ENCODE peak calls at places on chromosome 3, in five cellular contexts. E is BJ, B is foreskin fibroblast, N is epithelial cell of esophagus, U is AG10803. M is an unnamed sample.

GRCh38 chr3:127419140-127419539 is 131.3 kb upstream of the PRR20G start:
- DNase-seq in E (no peak), N (no peak), B (no peak), U (no peak), M (no peak)

GRCh38 chr3:172256101-172256687 is 192.1 kb downstream of the GHSR start:
- DNase-seq in U (peak), N (no peak), E (no peak), B (peak), M (peak)

GRCh38 chr3:36166477-36166876 is 213.8 kb upstream of the STAC start:
- DNase-seq in E (peak), N (peak), U (peak), B (peak), M (peak)

GRCh38 chr3:146148468-146148931 is 12.5 kb downstream of the PLOD2 start:
- DNase-seq in N (no peak), E (no peak), B (peak), U (peak), M (no peak)

GRCh38 chr3:14555835-14556234 is 15.7 kb upstream of the GRIP2 start:
- DNase-seq in B (no peak), E (no peak), N (peak), U (no peak), M (no peak)

GRCh38 chr3:142941373-142942123 is 21.9 kb downstream of the PAQR9 start:
- DNase-seq in E (no peak), N (no peak), U (no peak), B (no peak), M (no peak)

GRCh38 chr3:120642368-120642948 is 39.6 kb downstream of the HGD start:
- DNase-seq in E (no peak), U (peak), B (peak), N (no peak), M (peak)

GRCh38 chr3:54262541-54262940 is 140.2 kb downstream of the CACNA2D3 start:
- DNase-seq in B (no peak), N (no peak), E (no peak), U (no peak), M (no peak)

GRCh38 chr3:94285874-94286273 is 223.0 kb downstream of the NSUN3 start:
- DNase-seq in E (no peak), U (peak), B (no peak), N (peak), M (peak)

GRCh38 chr3:154184582-154184981 is 63.4 kb downstream of the ARHGEF26 start:
- DNase-seq in N (no peak), U (no peak), B (no peak), E (no peak), M (no peak)

GRCh38 chr3:50600841-50601591 is 10.6 kb downstream of the CISH start:
- DNase-seq in U (peak), E (peak), B (peak), N (peak), M (peak)

GRCh38 chr3:42402394-42403100 is 7.9 kb downstream of the LYZL4 start:
- DNase-seq in U (no peak), B (no peak), E (no peak), N (no peak), M (peak)

GRCh38 chr3:107740992-107741896 is 218.5 kb downstream of the BBX start:
- DNase-seq in N (peak), B (peak), U (peak), E (no peak), M (peak)

GRCh38 chr3:42130007-42130328 is 38.8 kb downstream of the TRAK1 start:
- DNase-seq in U (no peak), E (no peak), N (no peak), B (no peak), M (no peak)

GRCh38 chr3:115912372-115912771 is 289.1 kb downstream of the GAP43 start:
- DNase-seq in E (no peak), B (peak), U (peak), N (no peak), M (no peak)

GRCh38 chr3:128503164-128503651 is 10.2 kb upstream of the GATA2 start:
- DNase-seq in U (no peak), E (no peak), N (peak), B (peak), M (no peak)

GRCh38 chr3:1506090-1506489 is 413.3 kb downstream of the CNTN6 start:
- DNase-seq in B (no peak), N (peak), E (no peak), U (no peak), M (no peak)

GRCh38 chr3:145716519-145716918 is 444.5 kb downstream of the PLOD2 start:
- DNase-seq in U (peak), N (no peak), B (peak), E (no peak), M (no peak)

GRCh38 chr3:123605789-123606234 is 21.0 kb upstream of the HACD2 start:
- DNase-seq in U (peak), E (no peak), B (no peak), N (peak), M (no peak)

GRCh38 chr3:39067286-39067685 is 15.5 kb downstream of the WDR48 start:
- DNase-seq in N (peak), B (no peak), E (no peak), U (peak), M (no peak)

GRCh38 chr3:129001817-129002572 is 891 bp downstream of the EFCC1 start:
- DNase-seq in E (no peak), B (peak), N (peak), U (no peak), M (no peak)

GRCh38 chr3:9110802-9111201 is 138.6 kb downstream of the SRGAP3 start:
- DNase-seq in N (no peak), B (no peak), U (no peak), E (no peak), M (no peak)

GRCh38 chr3:167941234-167941995 is 154.3 kb downstream of the GOLIM4 start:
- DNase-seq in E (peak), U (peak), B (peak), N (peak), M (peak)

GRCh38 chr3:196321162-196321561 is 3.1 kb upstream of the DYNLT2B start:
- DNase-seq in B (no peak), U (no peak), E (no peak), N (no peak), M (no peak)

GRCh38 chr3:150344079-150344478 is 64.0 kb upstream of the TSC22D2 start:
- DNase-seq in U (no peak), N (no peak), E (no peak), B (no peak), M (no peak)

GRCh38 chr3:192642651-192643050 is 84.7 kb downstream of the FGF12 start:
- DNase-seq in N (no peak), E (no peak), B (no peak), U (no peak), M (no peak)

GRCh38 chr3:166556955-166557354 is 719.7 kb upstream of the BCHE start:
- DNase-seq in B (no peak), U (no peak), E (no peak), N (no peak), M (no peak)

GRCh38 chr3:52087728-52088127 is 31.4 kb upstream of the DUSP7 start:
- DNase-seq in E (no peak), U (no peak), N (no peak), B (no peak), M (no peak)

GRCh38 chr3:65126527-65127440 is 439.0 kb upstream of the ADAMTS9 start:
- DNase-seq in E (peak), U (peak), N (peak), B (peak), M (peak)

GRCh38 chr3:104604326-104605010 is 762.2 kb upstream of the ALCAM start:
- DNase-seq in E (no peak), B (peak), U (peak), N (peak), M (peak)

GRCh38 chr3:114929971-114930732 is 216.9 kb downstream of the ZBTB20 start:
- DNase-seq in U (peak), B (peak), E (no peak), N (peak), M (no peak)

GRCh38 chr3:178443634-178444033 is 92.6 kb upstream of the KCNMB2 start:
- DNase-seq in U (peak), E (no peak), B (peak), N (peak), M (peak)

GRCh38 chr3:53493997-53494791 is at the start of gene CACNA1D:
- DNase-seq in B (peak), N (peak), U (no peak), E (no peak), M (no peak)

GRCh38 chr3:106619-107018 is 89.9 kb upstream of the CHL1 start:
- DNase-seq in E (no peak), N (no peak), B (no peak), U (no peak), M (no peak)

GRCh38 chr3:13621381-13622221 is 72.7 kb downstream of the FBLN2 start:
- DNase-seq in B (peak), E (no peak), N (no peak), U (peak), M (no peak)

GRCh38 chr3:77190281-77190841 is 150.5 kb downstream of the ROBO2 start:
- DNase-seq in E (no peak), B (no peak), U (no peak), N (no peak), M (no peak)

GRCh38 chr3:45167011-45167911 is 21.1 kb upstream of the CDCP1 start:
- DNase-seq in U (peak), N (peak), B (peak), E (peak), M (peak)

GRCh38 chr3:97823503-97824004 is 1.7 kb downstream of the CRYBG3 start:
- DNase-seq in B (peak), E (no peak), N (no peak), U (peak), M (no peak)

GRCh38 chr3:43894176-43895049 is 203.7 kb downstream of the ABHD5 start:
- DNase-seq in N (peak), B (peak), E (no peak), U (peak), M (peak)

GRCh38 chr3:71580636-71581215 is 2.8 kb downstream of the FOXP1 start:
- DNase-seq in E (no peak), U (no peak), N (peak), B (no peak), M (peak)

GRCh38 chr3:71579934-71580318 is 3.6 kb downstream of the FOXP1 start:
- DNase-seq in E (no peak), B (no peak), U (peak), N (peak), M (peak)

GRCh38 chr3:71578045-71578730 is 5.3 kb downstream of the FOXP1 start:
- DNase-seq in N (peak), U (peak), B (peak), E (no peak), M (no peak)

GRCh38 chr3:71581451-71581980 is 2.0 kb downstream of the FOXP1 start:
- DNase-seq in N (peak), E (no peak), U (peak), B (peak), M (peak)

GRCh38 chr3:71579301-71579933 is 4.1 kb downstream of the FOXP1 start:
- DNase-seq in E (no peak), B (no peak), N (peak), U (no peak), M (no peak)
- H3K4me3 ChIP-seq in E (no peak), B (no peak), N (no peak), U (peak), M (peak)

GRCh38 chr3:113769551-113769950 is 22.7 kb downstream of the ATP6V1A start:
- DNase-seq in U (peak), N (peak), B (peak), E (no peak), M (peak)
- TF ChIP-seq CTCF in U (peak), N (peak), B (no peak), E (peak), M (peak)

DNA sequence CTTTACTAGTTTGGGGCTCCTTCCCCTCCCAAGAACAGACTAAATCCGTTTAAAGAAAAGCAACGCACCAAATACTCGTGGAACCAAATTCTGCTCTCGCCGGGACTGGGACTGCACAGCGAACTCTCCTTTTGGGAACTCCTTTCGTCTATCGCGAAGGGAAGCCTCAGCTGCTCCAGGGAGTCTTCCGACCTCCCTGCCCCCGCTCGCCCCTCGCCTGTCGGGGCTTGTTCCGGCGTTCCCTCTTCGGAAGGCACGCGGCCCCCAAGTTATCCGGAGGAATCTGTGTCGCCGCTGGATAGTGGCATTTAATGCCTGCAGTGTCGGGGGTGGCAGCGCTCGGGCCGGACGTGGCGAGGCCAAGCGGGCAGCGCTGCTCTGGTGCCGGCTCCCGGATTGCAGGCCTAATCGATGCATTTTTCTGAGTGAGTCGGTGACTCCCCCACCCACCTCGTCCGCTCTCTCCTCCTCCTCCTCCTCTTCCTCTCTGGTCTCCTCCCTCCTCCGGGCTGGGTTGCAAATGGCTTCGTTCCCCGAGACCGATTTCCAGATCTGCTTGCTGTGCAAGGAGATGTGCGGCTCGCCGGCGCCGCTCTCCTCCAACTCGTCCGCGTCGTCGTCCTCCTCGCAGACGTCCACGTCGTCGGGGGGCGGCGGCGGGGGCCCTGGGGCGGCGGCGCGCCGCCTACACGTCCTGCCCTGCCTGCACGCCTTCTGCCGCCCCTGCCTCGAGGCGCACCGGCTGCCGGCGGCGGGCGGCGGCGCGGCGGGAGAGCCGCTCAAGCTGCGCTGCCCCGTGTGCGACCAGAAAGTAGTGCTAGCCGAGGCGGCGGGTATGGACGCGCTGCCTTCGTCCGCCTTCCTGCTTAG is at the start of gene TRIM71:
- DNase-seq in U (no peak), N (peak), E (no peak), B (peak), M (peak)
- H3K4me3 ChIP-seq in U (peak), N (no peak), E (peak), B (peak), M (peak)

GRCh38 chr3:24493951-24494615 is 567 bp downstream of the THRB start:
- DNase-seq in B (peak), N (peak), U (peak), E (no peak), M (no peak)
- TF ChIP-seq CTCF in B (no peak), N (peak), U (no peak), E (peak), M (no peak)

GRCh38 chr3:184298759-184299487 is at the start of gene PSMD2:
- DNase-seq in B (peak), U (peak), N (peak), E (peak), M (peak)

GRCh38 chr3:184296616-184297015 is 2.4 kb upstream of the PSMD2 start:
- DNase-seq in N (no peak), B (no peak), E (no peak), U (no peak), M (no peak)

GRCh38 chr3:184295771-184296170 is 3.3 kb upstream of the PSMD2 start:
- DNase-seq in B (no peak), U (no peak), N (no peak), E (no peak), M (no peak)

GRCh38 chr3:184299488-184300376 is 691 bp downstream of the PSMD2 start:
- DNase-seq in N (peak), E (no peak), B (peak), U (peak), M (peak)

DNA sequence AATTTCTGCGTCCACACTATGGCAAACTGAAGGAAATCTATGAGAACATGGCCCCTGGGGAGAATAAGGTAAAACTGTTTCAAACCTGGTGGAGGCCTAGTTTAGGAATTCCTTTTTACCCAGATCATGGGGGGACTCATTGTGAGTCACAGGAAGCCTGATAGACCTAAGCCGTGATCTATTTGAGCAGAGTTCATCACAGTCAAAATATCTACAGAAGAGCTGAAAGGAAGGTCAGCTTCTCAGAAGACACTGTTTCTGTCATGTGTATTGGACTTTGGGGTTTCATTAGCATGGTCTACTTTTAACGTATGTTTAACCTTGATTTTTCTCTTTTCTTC is 1.3 kb downstream of the PSMD2 start:
- DNase-seq in U (peak), E (no peak), N (peak), B (peak), M (peak)
- H3K4me3 ChIP-seq in U (peak), E (peak), N (peak), B (peak), M (peak)

GRCh38 chr3:18062289-18063025 is 320.0 kb upstream of the TBC1D5 start:
- DNase-seq in B (peak), E (no peak), N (peak), U (peak), M (peak)
- TF ChIP-seq CTCF in B (no peak), E (no peak), N (no peak), U (no peak), M (no peak)

GRCh38 chr3:136380530-136380929 is 130.4 kb downstream of the PCCB start:
- DNase-seq in N (peak), B (peak), U (peak), E (no peak), M (no peak)
- H3K4me3 ChIP-seq in N (no peak), B (no peak), U (no peak), E (no peak), M (no peak)